ENCODE peak calls at places on chromosomes 4 and X, in four cellular contexts. X is neural progenitor cell, T is tibial nerve, N is substantia nigra. C is an unnamed sample.

GRCh38 chrX:110086916-110087484 is 84.1 kb downstream of the TMEM164 start:
- DNase-seq in X (peak), T (no peak), N (no peak), C (no peak)

GRCh38 chr4:127145001-127145400 is 487.8 kb upstream of the INTU start:
- DNase-seq in X (peak), T (no peak), N (no peak), C (no peak)

GRCh38 chr4:113847710-113848109 is 86.2 kb upstream of the CAMK2D start:
- DNase-seq in X (no peak), T (no peak), N (no peak), C (no peak)

GRCh38 chr4:13844740-13845139 is 217.2 kb upstream of the BOD1L1 start:
- DNase-seq in X (no peak), T (no peak), N (no peak), C (no peak)

GRCh38 chrX:128460835-128461234 is 408.6 kb upstream of the ACTRT1 start:
- DNase-seq in X (peak), T (no peak), N (no peak), C (no peak)

GRCh38 chr4:12359420-12359819 is 930.7 kb upstream of the HS3ST1 start:
- DNase-seq in X (peak), T (no peak), N (no peak), C (no peak)

GRCh38 chrX:133413218-133413925 is 1.9 kb downstream of the GPC4 start:
- DNase-seq in X (peak), T (no peak), N (no peak), C (no peak)

GRCh38 chr4:20662851-20663250 is 37.4 kb upstream of the PACRGL start:
- DNase-seq in X (no peak), T (no peak), N (no peak), C (no peak)

GRCh38 chr4:112112590-112113170 is 32.6 kb upstream of the FAM241A start:
- DNase-seq in X (no peak), T (no peak), N (no peak), C (no peak)

GRCh38 chr4:118894034-118894433 is 5.4 kb downstream of the SYNPO2 start:
- DNase-seq in X (no peak), T (no peak), N (no peak), C (no peak)
- H3K27ac ChIP-seq in X (no peak), T (peak), N (no peak), C (peak)

GRCh38 chr4:55853484-55854046 is at the start of gene EXOC1:
- DNase-seq in X (peak), T (peak), N (peak), C (peak)
- H3K27ac ChIP-seq in X (no peak), T (peak), N (peak), C (peak)

GRCh38 chr4:1092026-1092982 is 21.1 kb downstream of the RNF212 start:
- DNase-seq in X (no peak), T (no peak), N (no peak), C (no peak)
- H3K27ac ChIP-seq in X (no peak), T (no peak), N (no peak), C (no peak)

GRCh38 chr4:15314974-15315373 is 112.9 kb upstream of the C1QTNF7 start:
- DNase-seq in X (no peak), T (no peak), N (no peak), C (no peak)

GRCh38 chr4:15322016-15322415 is 105.8 kb upstream of the C1QTNF7 start:
- DNase-seq in X (no peak), T (no peak), N (no peak), C (no peak)

GRCh38 chr4:15317246-15317645 is 110.6 kb upstream of the C1QTNF7 start:
- DNase-seq in X (no peak), T (no peak), N (no peak), C (no peak)

GRCh38 chr4:15318621-15319348 is 109.0 kb upstream of the C1QTNF7 start:
- DNase-seq in X (no peak), T (no peak), N (no peak), C (no peak)

DNA sequence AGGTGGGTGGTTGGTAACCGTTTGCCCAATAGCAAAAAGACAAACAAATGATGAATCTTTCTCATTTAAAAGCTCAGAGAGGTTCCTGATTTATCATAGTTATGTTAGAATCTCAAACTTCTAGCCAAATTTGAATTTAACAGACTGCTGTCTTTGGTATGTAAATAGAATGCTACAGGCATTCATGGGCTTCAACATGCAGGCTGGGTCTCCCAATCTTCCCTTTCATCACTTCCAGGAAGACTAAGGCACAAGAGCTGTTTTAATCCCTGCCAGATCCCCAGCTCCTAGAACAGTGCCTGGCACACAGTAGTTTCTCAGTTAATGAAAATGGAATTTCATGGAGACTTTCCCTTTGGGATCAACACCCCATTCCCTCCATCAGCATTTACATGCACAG is 107.7 kb upstream of the C1QTNF7 start:
- DNase-seq in X (no peak), T (no peak), N (no peak), C (no peak)
- H3K27ac ChIP-seq in X (no peak), T (no peak), N (no peak), C (no peak)

GRCh38 chr4:15870079-15870478 is 68.5 kb downstream of the FGFBP1 start:
- DNase-seq in X (no peak), T (no peak), N (no peak), C (no peak)

GRCh38 chr4:15868816-15869413 is 69.6 kb downstream of the FGFBP1 start:
- DNase-seq in X (no peak), T (no peak), N (no peak), C (no peak)

GRCh38 chr4:15868065-15868464 is 70.5 kb downstream of the FGFBP1 start:
- DNase-seq in X (peak), T (no peak), N (no peak), C (no peak)

GRCh38 chr4:15873117-15873516 is 65.4 kb downstream of the FGFBP1 start:
- DNase-seq in X (no peak), T (peak), N (no peak), C (no peak)

GRCh38 chr4:15870921-15871664 is 67.4 kb downstream of the FGFBP1 start:
- DNase-seq in X (no peak), T (no peak), N (no peak), C (no peak)
- H3K27ac ChIP-seq in X (no peak), T (peak), N (no peak), C (peak)

GRCh38 chr4:87030124-87030523 is 95.3 kb downstream of the AFF1 start:
- DNase-seq in X (no peak), T (no peak), N (no peak), C (no peak)

GRCh38 chr4:87030606-87031441 is 96.0 kb downstream of the AFF1 start:
- DNase-seq in X (peak), T (no peak), N (no peak), C (no peak)

GRCh38 chr4:87033902-87034301 is 99.1 kb downstream of the AFF1 start:
- DNase-seq in X (peak), T (no peak), N (no peak), C (peak)

GRCh38 chr4:87032884-87033533 is 98.2 kb downstream of the AFF1 start:
- DNase-seq in X (peak), T (no peak), N (no peak), C (no peak)

GRCh38 chr4:87031946-87032345 is 97.1 kb downstream of the AFF1 start:
- DNase-seq in X (peak), T (no peak), N (no peak), C (no peak)
- H3K27ac ChIP-seq in X (peak), T (peak), N (peak), C (peak)

GRCh38 chr4:155675709-155676429 is 9.2 kb downstream of the GUCY1A1 start:
- DNase-seq in X (peak), T (no peak), N (no peak), C (no peak)

GRCh38 chr4:155672342-155672741 is 5.7 kb downstream of the GUCY1A1 start:
- DNase-seq in X (no peak), T (no peak), N (no peak), C (no peak)

GRCh38 chr4:155674669-155675071 is 8.0 kb downstream of the GUCY1A1 start:
- DNase-seq in X (no peak), T (no peak), N (no peak), C (no peak)

GRCh38 chr4:155676430-155676825 is 9.8 kb downstream of the GUCY1A1 start:
- DNase-seq in X (peak), T (no peak), N (no peak), C (no peak)

DNA sequence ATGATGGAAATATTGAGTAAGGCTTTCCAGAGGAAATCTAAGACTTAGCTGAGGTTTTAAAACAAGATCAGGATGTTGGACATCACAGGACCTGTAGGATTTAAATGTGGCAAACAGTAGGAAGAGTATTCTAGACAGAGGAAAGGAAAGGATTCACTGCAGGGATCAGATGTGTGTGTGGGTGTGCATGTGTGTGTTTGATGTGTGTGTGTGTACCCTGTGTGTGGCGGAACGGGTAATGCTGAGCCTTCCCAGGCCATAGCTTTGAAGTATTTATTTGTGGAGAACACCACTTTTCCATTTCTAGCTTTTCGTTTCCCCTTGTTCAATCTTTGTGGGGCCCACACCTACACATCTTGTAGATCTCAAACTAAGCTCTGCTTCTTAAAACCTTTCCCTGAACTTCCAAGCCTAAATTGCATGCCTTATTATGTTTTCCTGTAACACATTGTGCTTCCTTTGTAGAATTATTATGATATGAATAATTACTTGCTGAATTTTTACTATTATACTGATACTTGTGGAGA is 6.9 kb downstream of the GUCY1A1 start:
- DNase-seq in X (no peak), T (no peak), N (no peak), C (no peak)
- H3K27ac ChIP-seq in X (no peak), T (no peak), N (no peak), C (no peak)

GRCh38 chr4:177492022-177492421 is 49.8 kb upstream of the AGA start:
- DNase-seq in X (no peak), T (no peak), N (no peak), C (no peak)
- H3K27ac ChIP-seq in X (no peak), T (no peak), N (no peak), C (no peak)

C was measured in gastrocnemius medialis.